ENCODE peak calls at places on chromosomes 2 and 18, in ten cellular contexts. O, F, L, A, T, N, I, R, M and Z are unnamed samples.
A peak's percentile ranks its signal among the peaks of the same experiment; 100 is the strongest.

GRCh38 chr2:216636570-216637450 is 3.6 kb downstream of the IGFBP2 start:
- DNase-seq in O (peak; percentile 70), R (no peak), L (no peak), I (no peak), F (peak; percentile 81), A (no peak), N (peak; percentile 70), M (no peak), T (no peak), Z (peak; percentile 59)

GRCh38 chr2:233444501-233444900 is 90.2 kb downstream of the DGKD start:
- DNase-seq in O (no peak), F (no peak), T (no peak), N (no peak), I (no peak), L (no peak), M (no peak), R (no peak), A (no peak), Z (no peak)

GRCh38 chr2:229160180-229160579 is 110.9 kb downstream of the PID1 start:
- DNase-seq in F (peak; percentile 46), A (no peak), O (no peak), L (no peak), I (no peak), T (no peak), R (no peak), N (no peak), M (no peak), Z (no peak)

GRCh38 chr2:223959688-223960087 is 2.4 kb downstream of the MRPL44 start:
- DNase-seq in M (no peak), A (no peak), O (no peak), L (no peak), N (no peak), T (no peak), R (no peak), F (peak; percentile 45), I (no peak), Z (no peak)

GRCh38 chr2:204051476-204051875 is 114.9 kb downstream of the ICOS start:
- DNase-seq in F (peak; percentile 10), O (no peak), N (no peak), L (no peak), I (no peak), A (no peak), R (no peak), M (no peak), T (no peak), Z (no peak)

GRCh38 chr2:120763516-120763915 is 27.8 kb downstream of the GLI2 start:
- DNase-seq in M (no peak), L (no peak), T (no peak), N (no peak), R (no peak), A (no peak), F (no peak), I (no peak), O (no peak), Z (no peak)

GRCh38 chr18:13538630-13539029 is 187.7 kb downstream of the FAM210A start:
- DNase-seq in A (no peak), O (no peak), N (no peak), L (no peak), F (no peak), T (no peak), R (no peak), I (no peak), M (no peak), Z (no peak)

GRCh38 chr2:138974651-138975050 is 194.5 kb upstream of the NXPH2 start:
- DNase-seq in N (no peak), I (peak; percentile 92), T (no peak), O (no peak), R (no peak), M (no peak), A (no peak), F (no peak), L (no peak), Z (no peak)

GRCh38 chr2:217325251-217325650 is 465.4 kb upstream of the TNP1 start:
- DNase-seq in L (no peak), F (no peak), I (no peak), O (no peak), A (no peak), M (no peak), R (no peak), N (no peak), T (no peak), Z (no peak)

GRCh38 chr2:8488001-8488738 is 193.7 kb upstream of the ID2 start:
- DNase-seq in M (no peak), A (peak; percentile 60), N (no peak), O (peak; percentile 79), T (no peak), I (no peak), F (no peak), L (no peak), R (no peak), Z (no peak)

GRCh38 chr2:237421542-237422047 is 7.6 kb upstream of the COL6A3 start:
- DNase-seq in I (peak; percentile 85), F (peak; percentile 79), M (peak; percentile 8), O (peak; percentile 72), A (peak; percentile 83), L (peak; percentile 42), N (peak; percentile 71), R (peak; percentile 40), T (no peak), Z (peak; percentile 92)

GRCh38 chr2:122478773-122479172 is 723.3 kb downstream of the TSN start:
- DNase-seq in O (no peak), T (no peak), M (no peak), R (no peak), L (no peak), F (no peak), I (no peak), N (no peak), A (no peak), Z (no peak)

GRCh38 chr2:176872406-176872805 is 340.2 kb upstream of the HNRNPA3 start:
- DNase-seq in A (no peak), N (no peak), T (no peak), M (no peak), O (no peak), I (no peak), R (no peak), L (no peak), F (no peak), Z (peak; percentile 31)

GRCh38 chr2:44836174-44836573 is 105.3 kb upstream of the SIX3 start:
- DNase-seq in T (no peak), M (no peak), R (no peak), F (no peak), A (no peak), O (no peak), N (no peak), L (no peak), I (no peak), Z (no peak)

GRCh38 chr2:220034356-220035121 is 407.1 kb downstream of the SLC4A3 start:
- DNase-seq in M (no peak), T (peak; percentile 36), F (peak; percentile 36), A (no peak), O (no peak), I (peak; percentile 72), N (no peak), L (no peak), R (no peak), Z (no peak)

GRCh38 chr2:66689456-66690051 is 254.6 kb downstream of the MEIS1 start:
- DNase-seq in R (no peak), M (no peak), O (no peak), L (no peak), I (no peak), T (no peak), F (no peak), A (no peak), N (no peak), Z (no peak)

GRCh38 chr18:36340232-36340631 is 42.7 kb downstream of the FHOD3 start:
- DNase-seq in F (no peak), A (no peak), M (no peak), O (no peak), R (no peak), I (no peak), N (no peak), T (no peak), L (no peak), Z (no peak)

GRCh38 chr2:51997571-51997970 is 965.6 kb upstream of the NRXN1 start:
- DNase-seq in R (no peak), F (no peak), M (peak; percentile 6), L (no peak), O (no peak), A (no peak), T (no peak), N (no peak), I (no peak), Z (no peak)

GRCh38 chr2:178108176-178108575 is 4.1 kb upstream of the RBM45 start:
- DNase-seq in T (no peak), I (no peak), N (no peak), M (no peak), F (no peak), A (no peak), L (no peak), R (no peak), O (no peak), Z (no peak)

GRCh38 chr2:176814740-176815367 is 397.7 kb upstream of the HNRNPA3 start:
- DNase-seq in N (peak; percentile 31), F (peak; percentile 20), R (peak; percentile 4), A (peak; percentile 40), T (peak; percentile 0), I (peak; percentile 14), L (no peak), O (no peak), M (peak; percentile 75), Z (no peak)

GRCh38 chr18:9898792-9899549 is 13.2 kb downstream of the TXNDC2 start:
- DNase-seq in A (no peak), O (no peak), L (no peak), I (no peak), T (no peak), R (peak; percentile 83), N (no peak), M (no peak), F (no peak), Z (no peak)

GRCh38 chr2:147646999-147647588 is 197.7 kb upstream of the ACVR2A start:
- DNase-seq in A (no peak), R (no peak), O (no peak), M (no peak), I (peak; percentile 14), F (no peak), N (no peak), L (no peak), T (no peak), Z (peak; percentile 1)

GRCh38 chr2:139409212-139409611 is 629.0 kb upstream of the NXPH2 start:
- DNase-seq in M (no peak), L (no peak), R (no peak), A (no peak), I (no peak), N (no peak), F (no peak), O (no peak), T (no peak), Z (no peak)

GRCh38 chr2:217866457-217866856 is 136.3 kb downstream of the TNS1 start:
- DNase-seq in I (no peak), N (peak; percentile 52), A (no peak), T (no peak), L (no peak), R (no peak), O (no peak), M (no peak), F (no peak), Z (no peak)

GRCh38 chr2:160490760-160491367 is 2.7 kb downstream of the RBMS1 start:
- DNase-seq in T (no peak), F (no peak), L (no peak), N (no peak), M (no peak), R (no peak), I (no peak), A (no peak), O (no peak), Z (no peak)

GRCh38 chr2:23658466-23658942 is 268.4 kb downstream of the ATAD2B start:
- DNase-seq in I (no peak), O (no peak), L (no peak), N (no peak), R (no peak), A (peak; percentile 61), F (no peak), T (no peak), M (no peak), Z (no peak)

GRCh38 chr2:216690451-216691209 is 4.7 kb downstream of the IGFBP5 start:
- DNase-seq in F (no peak), M (no peak), N (no peak), R (no peak), T (peak; percentile 74), L (peak; percentile 74), O (no peak), A (no peak), I (no peak), Z (no peak)